ENCODE peak calls at places on chromosome 19, in five cellular contexts. L is IMR-90, A is GM12878, H is A549, I is K562. E is an unnamed sample.
A peak's percentile ranks its signal among the peaks of the same experiment; 100 is the strongest.

GRCh38 chr19:56476671-56477428 is at the start of gene ZNF667:
- DNase-seq in H (no peak), A (no peak), I (no peak), L (peak; percentile 59), E (peak; percentile 28)

GRCh38 chr19:39187552-39187943 is 9.2 kb upstream of the NCCRP1 start:
- DNase-seq in L (no peak), A (no peak), I (no peak), H (no peak), E (no peak)

GRCh38 chr19:5038631-5039271 is 69.8 kb downstream of the KDM4B start:
- DNase-seq in L (peak; percentile 24), A (no peak), I (peak; percentile 47), H (peak; percentile 54), E (peak; percentile 72)

GRCh38 chr19:5621945-5622464 is 571 bp downstream of the SAFB2 start:
- DNase-seq in H (no peak), A (no peak), L (no peak), I (peak; percentile 37), E (peak; percentile 29)

GRCh38 chr19:48991823-48992570 is 1.1 kb downstream of the GYS1 start:
- DNase-seq in I (peak; percentile 48), L (peak; percentile 83), H (peak; percentile 63), A (no peak), E (peak; percentile 59)

GRCh38 chr19:16594681-16595091 is 22.5 kb upstream of the SLC35E1 start:
- DNase-seq in H (no peak), L (no peak), A (no peak), I (no peak), E (no peak)

GRCh38 chr19:23800868-23801267 is 42.2 kb upstream of the ZNF681 start:
- DNase-seq in A (no peak), H (no peak), I (no peak), L (no peak), E (no peak)

GRCh38 chr19:48735031-48735615 is 5.3 kb downstream of the RASIP1 start:
- DNase-seq in A (no peak), L (no peak), H (peak; percentile 85), I (no peak), E (no peak)

GRCh38 chr19:45569619-45570421 is 14.8 kb downstream of the OPA3 start:
- DNase-seq in L (no peak), H (peak; percentile 76), A (no peak), I (peak; percentile 66), E (peak; percentile 74)

GRCh38 chr19:15288146-15288963 is 44.0 kb downstream of the BRD4 start:
- DNase-seq in I (no peak), H (no peak), A (no peak), L (peak; percentile 24), E (peak; percentile 72)

GRCh38 chr19:53865918-53866696 is 1.6 kb upstream of the MYADM start:
- DNase-seq in A (no peak), L (peak; percentile 39), H (peak; percentile 92), I (peak; percentile 44), E (peak; percentile 87)

GRCh38 chr19:58570770-58571574 is 2.2 kb downstream of the MZF1 start:
- DNase-seq in L (no peak), I (no peak), H (no peak), A (no peak), E (no peak)

GRCh38 chr19:50233308-50233910 is 30.0 kb downstream of the MYH14 start:
- DNase-seq in H (no peak), L (no peak), A (no peak), I (no peak), E (no peak)

GRCh38 chr19:5152013-5152763 is 183.3 kb downstream of the KDM4B start:
- DNase-seq in H (no peak), L (no peak), I (no peak), A (no peak), E (peak; percentile 33)

GRCh38 chr19:40646564-40647254 is 43.7 kb downstream of the NUMBL start:
- DNase-seq in L (peak; percentile 42), I (peak; percentile 5), A (no peak), H (peak; percentile 92), E (no peak)

GRCh38 chr19:51259348-51260245 is 8.7 kb downstream of the SIGLECL1 start:
- DNase-seq in H (peak; percentile 50), A (peak; percentile 12), L (peak; percentile 22), I (peak; percentile 48), E (peak; percentile 48)

GRCh38 chr19:41994521-41994971 is 516 bp upstream of the ATP1A3 start:
- DNase-seq in H (no peak), L (no peak), A (no peak), I (no peak), E (peak; percentile 79)

GRCh38 chr19:32658075-32658474 is 16.9 kb downstream of the ANKRD27 start:
- DNase-seq in I (no peak), L (no peak), H (no peak), A (no peak), E (no peak)
- TF ChIP-seq RAD21 in I (no peak), L (no peak), H (no peak), A (no peak), E (no peak)

DNA sequence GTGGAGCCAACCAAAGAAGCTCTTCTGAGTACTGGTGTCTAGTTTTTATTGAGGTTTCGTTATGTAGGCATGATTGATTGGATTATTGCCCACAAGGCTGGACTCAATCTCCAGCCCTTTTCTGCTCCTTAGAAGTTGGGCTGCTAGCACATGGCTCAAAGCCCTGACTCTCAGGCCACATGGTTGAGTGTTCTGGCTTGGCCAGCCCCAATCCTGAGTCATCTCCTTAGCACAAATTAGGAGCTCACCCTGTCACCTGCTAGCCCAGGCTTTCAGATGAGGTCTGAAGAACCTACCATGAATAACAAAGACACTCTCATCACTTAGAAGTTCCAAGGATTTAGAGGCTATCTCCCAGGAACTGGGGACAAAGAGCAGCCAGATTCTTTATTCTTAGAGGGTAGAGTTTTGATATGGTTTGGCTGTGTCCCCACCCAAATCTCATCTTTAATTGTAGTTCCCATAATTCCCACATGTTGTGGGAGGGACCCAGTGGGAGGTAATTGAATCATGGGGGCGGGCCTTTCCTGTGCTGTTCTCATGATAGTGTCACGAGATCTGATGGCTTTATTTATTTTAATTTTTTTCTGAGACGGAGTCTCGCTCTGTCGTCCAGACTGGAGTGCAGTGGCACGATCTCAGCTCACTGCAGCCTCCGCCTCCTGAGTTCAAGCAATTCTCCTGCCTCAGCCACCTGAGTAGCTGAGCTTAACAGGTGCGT is 11.3 kb downstream of the DPY19L3 start:
- DNase-seq in I (no peak), L (peak; percentile 34), A (no peak), H (no peak), E (no peak)
- TF ChIP-seq RCOR1 in I (no peak), L (no peak), A (no peak), H (no peak), E (no peak)

GRCh38 chr19:29564574-29565005 is 38.8 kb downstream of the VSTM2B start:
- DNase-seq in H (no peak), I (no peak), A (no peak), L (no peak), E (no peak)
- TF ChIP-seq RAD21 in H (no peak), I (no peak), A (no peak), L (no peak), E (no peak)

GRCh38 chr19:11422163-11423068 is 3.3 kb upstream of the RGL3 start:
- DNase-seq in L (no peak), A (peak; percentile 64), I (no peak), H (peak; percentile 48), E (peak; percentile 39)
- TF ChIP-seq RCOR1 in L (no peak), A (no peak), I (no peak), H (no peak), E (no peak)

DNA sequence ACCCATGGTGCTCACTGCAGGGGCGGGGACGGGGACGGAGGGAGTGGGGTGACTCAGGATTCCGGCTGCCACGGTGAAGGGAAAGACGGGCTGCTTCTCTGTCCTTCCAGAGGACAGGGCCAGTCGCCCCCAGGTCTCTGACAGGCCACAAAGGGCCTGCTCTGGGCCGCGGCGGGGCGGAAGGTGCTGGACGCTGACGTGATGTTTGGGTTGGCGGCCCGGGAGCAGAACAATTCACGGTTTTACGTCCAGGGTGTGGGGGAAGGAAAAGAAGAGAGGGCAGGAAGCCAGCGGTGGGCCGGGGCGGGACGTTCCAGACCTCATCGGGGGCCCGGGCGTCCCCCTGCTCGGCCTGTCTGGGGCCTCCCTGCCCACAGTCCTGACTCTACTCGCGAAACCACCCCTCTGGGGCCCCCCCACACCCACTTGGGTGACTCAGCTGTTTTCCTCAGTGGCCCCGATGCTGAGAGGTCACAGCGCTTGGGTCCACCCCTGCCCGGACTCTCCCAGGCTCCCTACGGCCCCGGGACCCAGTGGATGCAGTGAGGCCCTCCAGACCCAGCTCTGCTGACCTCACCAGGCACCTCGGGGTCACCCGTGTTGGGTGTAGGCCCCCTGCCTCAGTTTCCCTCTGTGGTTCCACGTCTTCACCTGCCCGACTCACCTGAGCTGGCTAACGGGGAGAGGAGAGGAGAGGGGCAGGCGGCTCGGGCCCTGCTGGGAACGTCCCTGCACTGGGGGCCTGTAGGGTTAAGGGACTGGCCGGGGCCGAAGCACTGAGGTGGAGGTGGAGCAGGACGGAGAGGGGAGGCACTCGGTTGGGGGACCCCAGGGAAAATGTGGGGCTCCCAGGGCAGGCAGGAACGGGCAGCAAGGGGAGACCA is 29.2 kb downstream of the PIP5K1C start:
- DNase-seq in A (no peak), I (peak; percentile 83), L (peak; percentile 56), H (no peak), E (no peak)
- TF ChIP-seq RAD21 in A (no peak), I (no peak), L (no peak), H (no peak), E (no peak)

DNA sequence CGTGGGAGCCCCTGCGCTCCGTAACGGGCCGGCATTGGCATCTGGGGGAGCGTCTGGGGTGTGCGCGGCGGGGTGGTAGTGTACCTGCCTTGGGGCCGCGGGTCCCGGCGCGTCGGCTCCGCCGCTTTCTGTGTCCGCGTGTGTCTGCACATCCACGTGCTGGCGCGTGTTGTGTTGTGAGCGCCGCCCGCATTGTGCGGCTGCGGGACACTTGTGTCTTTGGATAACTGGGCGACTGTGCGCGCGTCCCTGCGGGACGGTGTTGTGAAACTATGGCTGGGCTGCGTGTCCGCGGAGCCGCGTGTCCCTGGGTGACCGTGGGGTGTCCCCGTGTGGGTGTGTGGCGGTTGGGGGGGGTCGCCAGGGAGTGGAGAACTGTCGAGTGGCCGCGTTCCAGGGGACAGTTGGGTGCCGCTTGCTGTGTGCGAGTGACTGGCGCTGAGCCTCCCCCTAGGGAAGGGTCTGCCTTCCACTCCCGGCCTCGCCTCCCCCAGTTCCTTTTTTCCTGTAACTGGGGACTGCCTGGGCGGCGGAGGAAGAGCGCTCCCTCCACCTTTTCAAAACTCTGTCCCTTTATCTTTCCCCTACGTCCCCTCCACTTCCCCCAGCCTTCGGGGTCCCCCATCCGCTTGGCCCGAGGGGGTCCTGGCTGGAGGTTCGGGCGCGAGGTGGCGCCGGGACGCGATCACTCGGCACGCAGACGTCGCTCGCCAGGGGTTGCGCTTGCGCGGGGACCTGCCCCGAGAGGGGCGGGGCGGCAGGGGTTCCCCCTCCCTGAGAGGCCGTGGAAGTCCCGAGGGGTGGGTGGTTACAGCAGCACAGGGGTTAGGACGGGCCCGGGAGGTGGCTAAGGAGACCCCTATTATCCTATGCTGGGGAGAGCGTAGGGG is 5.6 kb upstream of the NFIC start:
- DNase-seq in H (no peak), I (peak; percentile 68), A (no peak), L (no peak), E (peak; percentile 83)
- TF ChIP-seq RCOR1 in H (no peak), I (no peak), A (no peak), L (no peak), E (no peak)

E was measured in SK-N-SH.